ENCODE peak calls at places on chromosomes 7 and 10, in seven cellular contexts. X is AG04450; O is HFFc6; N is GM18507; K is naive thymus-derived CD8-positive, alpha-beta T cell; U is stimulated activated CD4-positive, alpha-beta T cell treated with anti-CD3 and anti-CD28 coated beads, Interleukin-4, amount 100 ng/mL, for 1 hour; S is NCI-H1436. E is an unnamed sample.
A peak's percentile ranks its signal among the peaks of the same experiment; 100 is the strongest.

GRCh38 chr10:86306628-86307278 is 59.8 kb downstream of the GRID1 start:
- DNase-seq in U (peak; percentile 6), K (no peak), S (no peak), X (no peak), N (no peak), O (no peak), E (peak; percentile 49)

GRCh38 chr10:130648807-130649206 is 512.6 kb downstream of the GLRX3 start:
- DNase-seq in O (no peak), S (no peak), N (no peak), K (no peak), U (no peak), X (no peak), E (no peak)

GRCh38 chr7:44531421-44532380 is 9.4 kb downstream of the NPC1L1 start:
- DNase-seq in K (no peak), S (no peak), U (no peak), O (no peak), X (no peak), N (no peak), E (no peak)

GRCh38 chr7:30757343-30757695 is 5.4 kb downstream of the INMT start:
- DNase-seq in K (no peak), O (no peak), X (no peak), S (no peak), N (no peak), U (no peak), E (no peak)

GRCh38 chr7:5228066-5228465 is 38.0 kb downstream of the WIPI2 start:
- DNase-seq in N (no peak), X (no peak), S (no peak), U (no peak), K (no peak), O (no peak), E (no peak)

GRCh38 chr7:122902751-122903495 is 16.7 kb upstream of the CADPS2 start:
- DNase-seq in S (no peak), K (no peak), U (no peak), O (no peak), X (no peak), N (no peak), E (peak; percentile 62)

GRCh38 chr10:91756286-91756685 is 41.9 kb upstream of the TNKS2 start:
- DNase-seq in S (no peak), U (no peak), N (no peak), X (peak; percentile 71), O (peak; percentile 35), K (no peak), E (no peak)

GRCh38 chr10:111831058-111831457 is 352.5 kb downstream of the GPAM start:
- DNase-seq in N (no peak), U (no peak), S (no peak), X (no peak), K (no peak), O (no peak), E (no peak)

GRCh38 chr7:34069676-34070075 is 164.3 kb downstream of the BMPER start:
- DNase-seq in K (no peak), X (no peak), N (no peak), U (no peak), S (no peak), O (peak; percentile 29), E (peak; percentile 8)

GRCh38 chr10:26780793-26781601 is 79.8 kb downstream of the ABI1 start:
- DNase-seq in N (no peak), K (no peak), X (peak; percentile 54), S (no peak), U (no peak), O (peak; percentile 96), E (peak; percentile 93)

GRCh38 chr7:97480700-97481410 is 251.0 kb upstream of the TAC1 start:
- DNase-seq in K (no peak), U (no peak), S (no peak), X (no peak), N (no peak), O (no peak), E (no peak)

GRCh38 chr10:14191871-14192270 is 138.9 kb downstream of the FRMD4A start:
- DNase-seq in K (no peak), S (no peak), N (no peak), X (no peak), O (no peak), U (no peak), E (no peak)

GRCh38 chr7:46996972-46997371 is 584.9 kb downstream of the TNS3 start:
- DNase-seq in X (no peak), K (no peak), O (no peak), N (no peak), U (no peak), S (no peak), E (no peak)

GRCh38 chr10:97915761-97916160 is 66.1 kb downstream of the GOLGA7B start:
- DNase-seq in O (no peak), X (no peak), N (no peak), S (no peak), U (no peak), K (no peak), E (no peak)

GRCh38 chr7:4085937-4086691 is 596.0 kb upstream of the FOXK1 start:
- DNase-seq in N (no peak), K (no peak), U (no peak), X (no peak), S (no peak), O (no peak), E (no peak)

GRCh38 chr10:117830832-117831231 is 215.9 kb downstream of the RAB11FIP2 start:
- DNase-seq in X (no peak), O (no peak), U (no peak), K (no peak), S (no peak), N (no peak), E (peak; percentile 97)

GRCh38 chr7:140557809-140558518 is 78.7 kb upstream of the MKRN1 start:
- DNase-seq in O (no peak), U (no peak), X (no peak), N (no peak), K (no peak), S (no peak), E (no peak)

GRCh38 chr7:115965241-115965640 is 65.3 kb downstream of the TFEC start:
- DNase-seq in O (no peak), S (no peak), X (no peak), N (no peak), K (no peak), U (no peak), E (no peak)

GRCh38 chr10:69636626-69637550 is 6.8 kb downstream of the FAM241B start:
- DNase-seq in X (no peak), N (no peak), U (no peak), O (peak; percentile 21), S (no peak), K (peak; percentile 22), E (peak; percentile 56)

GRCh38 chr10:114811769-114812353 is 9.7 kb upstream of the FHIP2A start:
- DNase-seq in O (no peak), S (no peak), N (no peak), K (no peak), U (no peak), X (no peak), E (no peak)

GRCh38 chr7:99137418-99138180 is 6.3 kb downstream of the SMURF1 start:
- DNase-seq in U (no peak), K (no peak), X (peak; percentile 79), N (no peak), S (no peak), O (peak; percentile 74), E (peak; percentile 98)

GRCh38 chr10:101495324-101495925 is 92.6 kb downstream of the POLL start:
- DNase-seq in O (peak; percentile 6), N (no peak), X (no peak), U (no peak), S (peak; percentile 19), K (no peak), E (peak; percentile 67)